ENCODE peak calls at places on chromosomes 3 and 15, in eight cellular contexts. P is uterus, E is IMR-90, I is fibroblast of lung, S is stomach, W is HepG2, F is transverse colon, R is K562. N is an unnamed sample. For H3K4me1, the result is how much of the 10 kb centered on the place peaks cover.

GRCh38 chr3:134496481-134497071 is 10.7 kb downstream of the CEP63 start:
- DNase-seq in R (peak), S (no peak), E (no peak), P (no peak), F (no peak), I (no peak), W (no peak), N (no peak)

GRCh38 chr3:30098656-30099454 is 507.5 kb upstream of the TGFBR2 start:
- DNase-seq in R (no peak), W (peak), F (no peak), E (peak), I (peak), P (no peak), S (no peak), N (no peak)

GRCh38 chr3:61936344-61936937 is 375.1 kb downstream of the PTPRG start:
- DNase-seq in I (peak), R (peak), E (peak), F (peak), S (no peak), P (no peak), W (peak), N (peak)

GRCh38 chr3:28349397-28350000 is 875 bp upstream of the AZI2 start:
- DNase-seq in W (no peak), S (no peak), F (no peak), I (no peak), P (no peak), R (peak), E (peak), N (no peak)

GRCh38 chr3:182046365-182046764 is 334.6 kb downstream of the SOX2 start:
- DNase-seq in S (no peak), E (no peak), W (no peak), R (peak), F (no peak), P (no peak), I (no peak), N (no peak)

GRCh38 chr3:39065197-39065596 is 13.4 kb downstream of the WDR48 start:
- DNase-seq in P (no peak), W (peak), E (peak), R (peak), S (no peak), I (peak), F (peak), N (peak)

GRCh38 chr3:171315919-171316318 is 144.3 kb downstream of the TNIK start:
- DNase-seq in I (no peak), E (no peak), F (no peak), S (no peak), W (no peak), P (no peak), R (no peak), N (no peak)

GRCh38 chr3:183533410-183534132 is 21.9 kb downstream of the KLHL6 start:
- DNase-seq in W (no peak), S (no peak), R (peak), E (no peak), F (peak), P (no peak), I (no peak), N (no peak)

GRCh38 chr3:76586471-76586870 is 453.4 kb upstream of the ROBO2 start:
- DNase-seq in P (no peak), W (no peak), I (no peak), E (no peak), R (no peak), S (no peak), F (no peak), N (no peak)

GRCh38 chr3:100106531-100107155 is 7.7 kb downstream of the FILIP1L start:
- DNase-seq in R (no peak), F (no peak), P (no peak), E (peak), I (peak), W (no peak), S (no peak), N (no peak)

GRCh38 chr3:41297750-41298149 is 98.4 kb downstream of the CTNNB1 start:
- DNase-seq in R (no peak), E (no peak), W (no peak), S (no peak), F (no peak), I (no peak), P (no peak), N (no peak)

GRCh38 chr3:186083746-186084145 is 25.1 kb downstream of the ETV5 start:
- DNase-seq in P (no peak), I (no peak), E (peak), W (no peak), R (no peak), S (no peak), F (no peak), N (no peak)

GRCh38 chr3:51508255-51508654 is 8.4 kb upstream of the DCAF1 start:
- DNase-seq in S (no peak), P (no peak), I (no peak), F (no peak), W (no peak), E (no peak), R (no peak), N (no peak)

GRCh38 chr15:40103124-40103858 is 5.4 kb downstream of the BMF start:
- DNase-seq in W (no peak), I (peak), E (peak), P (peak), F (peak), R (no peak), S (peak), N (no peak)

GRCh38 chr15:76930831-76931396 is 635 bp upstream of the RCN2 start:
- DNase-seq in W (no peak), S (no peak), P (no peak), F (no peak), E (no peak), I (peak), R (no peak), N (no peak)

GRCh38 chr3:27484002-27484844 is at the start of gene SLC4A7:
- DNase-seq in P (peak), R (peak), W (peak), E (peak), S (peak), F (peak), I (peak), N (peak)

GRCh38 chr3:13500133-13500885 is 20.2 kb downstream of the HDAC11 start:
- DNase-seq in E (no peak), P (no peak), S (no peak), R (peak), F (no peak), I (no peak), W (no peak), N (peak)

GRCh38 chr3:171317133-171317532 is 143.1 kb downstream of the TNIK start:
- DNase-seq in E (no peak), P (no peak), W (no peak), R (peak), S (no peak), I (no peak), F (no peak), N (no peak)

GRCh38 chr3:132874701-132875100 is 152.5 kb upstream of the NPHP3 start:
- DNase-seq in F (no peak), R (no peak), W (no peak), E (no peak), P (no peak), I (no peak), S (no peak), N (no peak)

GRCh38 chr15:37765809-37766208 is 168.6 kb upstream of the TMCO5A start:
- DNase-seq in I (peak), F (peak), S (no peak), W (no peak), E (peak), P (no peak), R (no peak), N (no peak)

GRCh38 chr3:153219147-153219546 is 57.1 kb downstream of the RAP2B start:
- DNase-seq in E (peak), S (no peak), F (no peak), R (no peak), W (no peak), P (no peak), I (no peak), N (no peak)

GRCh38 chr3:71048948-71049347 is 534.6 kb downstream of the FOXP1 start:
- DNase-seq in S (peak), P (no peak), W (peak), I (no peak), R (no peak), F (peak), E (no peak), N (no peak)

GRCh38 chr3:71050521-71051258 is 532.8 kb downstream of the FOXP1 start:
- DNase-seq in I (peak), R (peak), S (no peak), E (peak), F (no peak), W (peak), P (no peak), N (peak)

GRCh38 chr3:71051259-71051595 is 532.3 kb downstream of the FOXP1 start:
- DNase-seq in S (no peak), F (no peak), I (no peak), R (no peak), W (no peak), P (no peak), E (no peak), N (no peak)

GRCh38 chr3:71051893-71052687 is 531.4 kb downstream of the FOXP1 start:
- DNase-seq in F (no peak), W (no peak), P (no peak), E (peak), I (peak), R (no peak), S (no peak), N (peak)

DNA sequence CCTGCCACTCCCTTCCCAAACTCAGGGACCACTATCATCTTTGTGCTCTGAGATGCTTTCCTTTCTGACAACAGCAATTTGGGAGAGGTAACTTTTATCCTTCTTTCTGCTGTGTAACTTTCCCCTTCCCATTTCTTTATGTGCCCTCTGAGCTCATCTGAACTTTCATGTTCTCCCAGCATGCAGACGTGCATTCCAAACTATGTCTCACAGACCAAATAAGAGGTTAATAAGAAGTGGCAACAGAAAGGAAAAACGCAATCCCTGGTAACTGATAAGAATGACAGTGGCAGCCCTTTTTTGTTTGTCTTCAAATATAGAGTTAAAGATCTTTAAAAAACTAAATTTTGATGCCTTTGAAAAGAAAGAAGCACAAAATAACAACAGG is 533.4 kb downstream of the FOXP1 start:
- DNase-seq in R (no peak), W (peak), F (no peak), I (peak), E (peak), P (no peak), S (no peak), N (no peak)
- H3K4me1 ChIP-seq in R (under half), W (half or more), F (half or more), I (under half), E (under half), P (under half), S (half or more), N (half or more)

GRCh38 chr15:41838400-41838897 is at the start of gene PLA2G4B:
- DNase-seq in P (no peak), W (no peak), F (peak), I (no peak), S (peak), R (no peak), E (no peak), N (no peak)

GRCh38 chr15:41840673-41841072 is 2.0 kb downstream of the PLA2G4B start:
- DNase-seq in E (no peak), W (no peak), I (no peak), F (no peak), R (no peak), P (no peak), S (no peak), N (no peak)

GRCh38 chr15:41841131-41841530 is 2.5 kb downstream of the PLA2G4B start:
- DNase-seq in F (no peak), E (no peak), R (no peak), S (no peak), W (no peak), I (no peak), P (no peak), N (no peak)

GRCh38 chr15:41842229-41842628 is 3.6 kb downstream of the PLA2G4B start:
- DNase-seq in S (no peak), F (no peak), E (no peak), P (no peak), I (no peak), W (no peak), R (no peak), N (no peak)

DNA sequence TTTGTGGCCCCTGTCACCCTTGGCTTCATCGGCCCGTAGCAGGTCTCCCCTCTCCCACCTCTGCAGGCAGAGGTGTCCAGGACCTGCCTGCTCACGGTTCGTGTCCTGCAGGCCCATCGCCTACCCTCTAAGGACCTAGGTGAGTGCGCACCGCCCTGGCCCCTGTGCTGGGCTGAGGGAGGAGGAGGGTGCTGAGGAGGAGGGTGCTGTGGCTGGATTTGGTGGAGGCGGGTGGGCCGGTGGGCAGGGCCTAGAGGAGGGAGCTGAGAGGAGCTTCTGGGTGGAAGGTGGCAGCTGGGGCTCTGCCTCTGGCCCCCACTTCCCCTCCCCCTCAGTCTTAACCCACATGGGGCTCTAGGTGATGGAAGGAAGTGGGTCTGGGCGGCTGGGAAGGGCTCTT is 1.4 kb downstream of the PLA2G4B start:
- DNase-seq in W (no peak), E (no peak), I (no peak), F (no peak), R (no peak), S (no peak), P (no peak), N (no peak)
- H3K4me1 ChIP-seq in W (under half), E (under half), I (under half), F (under half), R (under half), S (under half), P (under half), N (under half)

GRCh38 chr3:46990573-46991374 is 11.3 kb downstream of the NBEAL2 start:
- DNase-seq in W (no peak), R (no peak), P (no peak), S (no peak), E (no peak), F (peak), I (no peak), N (peak)

GRCh38 chr3:46986782-46987484 is 7.5 kb downstream of the NBEAL2 start:
- DNase-seq in S (no peak), W (no peak), P (no peak), F (no peak), I (no peak), R (peak), E (no peak), N (no peak)

GRCh38 chr3:46989146-46989810 is 9.8 kb downstream of the NBEAL2 start:
- DNase-seq in E (no peak), I (no peak), P (no peak), S (no peak), F (no peak), R (peak), W (no peak), N (no peak)

GRCh38 chr3:46987485-46988401 is 8.3 kb downstream of the NBEAL2 start:
- DNase-seq in S (peak), W (no peak), I (no peak), R (peak), F (peak), E (no peak), P (peak), N (peak)

DNA sequence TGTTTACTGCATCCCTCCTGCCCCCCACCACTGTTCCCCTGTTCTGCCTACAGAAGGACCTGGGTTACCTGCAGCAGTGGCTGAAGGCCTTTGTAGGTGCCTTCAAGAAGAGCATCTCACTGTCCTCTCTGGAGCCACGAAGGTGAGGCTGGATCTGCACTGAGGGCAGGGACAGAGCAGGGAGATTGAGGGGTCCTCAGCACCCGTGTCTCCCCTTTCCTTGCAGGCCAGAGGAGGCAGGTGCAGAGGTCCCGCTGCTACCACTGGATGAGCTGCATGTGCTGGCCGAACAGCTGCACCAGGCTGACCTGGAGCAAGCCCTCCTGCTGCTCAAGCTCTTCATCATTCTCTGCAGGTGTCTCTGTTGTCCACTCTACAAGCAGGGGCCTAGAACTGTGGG is 9.2 kb downstream of the NBEAL2 start:
- DNase-seq in F (no peak), E (no peak), P (no peak), I (no peak), W (no peak), R (no peak), S (no peak), N (no peak)
- H3K4me1 ChIP-seq in F (under half), E (under half), P (under half), I (under half), W (under half), R (half or more), S (under half), N (half or more)

GRCh38 chr3:136904746-136905145 is 42.7 kb downstream of the NCK1 start:
- DNase-seq in W (no peak), F (no peak), P (no peak), E (no peak), S (no peak), R (no peak), I (no peak), N (no peak)
- H3K4me1 ChIP-seq in W (under half), F (under half), P (under half), E (under half), S (under half), R (under half), I (under half), N (half or more)

DNA sequence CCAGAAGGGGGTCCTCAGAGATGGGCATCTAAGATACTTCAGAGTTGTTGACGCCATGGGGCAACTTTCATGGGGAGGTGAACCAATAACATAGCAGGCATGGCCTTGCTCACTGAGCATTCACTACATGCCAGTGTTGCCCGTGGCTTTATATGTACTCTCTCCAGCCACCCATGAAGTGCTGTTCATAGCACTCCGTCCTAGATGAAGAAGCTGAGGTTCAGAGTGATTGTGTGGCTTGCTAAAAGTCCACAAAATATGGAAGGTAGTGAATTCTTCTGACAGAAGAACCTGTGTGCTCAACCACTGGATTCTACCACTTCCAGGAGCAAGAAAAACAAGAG is 9.8 kb upstream of the SEMA4B start:
- DNase-seq in P (no peak), W (no peak), E (no peak), S (no peak), I (no peak), F (no peak), R (no peak), N (no peak)
- H3K4me1 ChIP-seq in P (under half), W (under half), E (under half), S (under half), I (under half), F (under half), R (under half), N (half or more)

GRCh38 chr3:14534379-14535191 is 5.6 kb downstream of the GRIP2 start:
- DNase-seq in P (no peak), W (no peak), I (no peak), E (no peak), S (no peak), F (no peak), R (no peak), N (no peak)

GRCh38 chr3:14531856-14532395 is 8.2 kb downstream of the GRIP2 start:
- DNase-seq in R (no peak), W (no peak), P (no peak), E (no peak), I (no peak), S (no peak), F (no peak), N (no peak)

GRCh38 chr3:14532691-14533456 is 7.3 kb downstream of the GRIP2 start:
- DNase-seq in R (peak), I (no peak), P (no peak), S (peak), F (peak), W (peak), E (no peak), N (peak)

GRCh38 chr3:14535616-14536015 is 4.5 kb downstream of the GRIP2 start:
- DNase-seq in R (no peak), S (no peak), W (no peak), P (no peak), E (no peak), I (no peak), F (no peak), N (no peak)

DNA sequence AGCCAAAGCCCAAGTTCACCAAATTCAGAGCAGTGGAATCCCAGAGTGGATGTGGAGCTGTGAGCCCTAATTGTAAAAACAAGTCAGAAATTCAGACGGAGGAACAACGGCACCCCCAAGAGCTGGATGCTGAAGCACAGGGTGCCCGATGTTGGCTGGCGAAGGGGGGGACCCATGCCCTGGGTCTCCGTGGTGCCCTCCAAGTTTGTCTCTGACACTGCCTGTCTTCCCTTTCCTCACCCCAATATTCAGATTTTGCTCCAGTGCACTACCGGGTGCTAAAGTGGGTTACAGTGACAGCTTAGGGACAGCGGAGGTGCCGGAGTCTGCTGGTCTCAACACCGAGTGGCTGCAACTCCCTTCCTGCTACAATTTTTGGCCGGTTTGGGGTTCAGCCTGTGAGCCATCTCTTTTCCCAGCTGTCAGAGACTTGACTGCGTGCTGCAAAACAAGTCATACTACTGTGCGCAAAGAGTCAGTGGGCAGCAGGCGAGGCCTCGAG is 6.6 kb downstream of the GRIP2 start:
- DNase-seq in E (no peak), S (no peak), I (no peak), P (no peak), W (no peak), R (no peak), F (no peak), N (no peak)
- H3K4me1 ChIP-seq in E (under half), S (under half), I (under half), P (under half), W (under half), R (under half), F (under half), N (under half)

GRCh38 chr3:23659274-23659673 is 146.5 kb upstream of the UBE2E1 start:
- DNase-seq in S (no peak), R (no peak), W (no peak), I (no peak), P (no peak), F (no peak), E (no peak), N (no peak)
- H3K4me1 ChIP-seq in S (under half), R (under half), W (under half), I (under half), P (under half), F (under half), E (under half), N (under half)

GRCh38 chr3:31861839-31862238 is 119.2 kb downstream of the OSBPL10 start:
- DNase-seq in S (no peak), R (no peak), E (no peak), P (no peak), F (no peak), I (no peak), W (no peak), N (no peak)
- H3K4me1 ChIP-seq in S (under half), R (under half), E (under half), P (under half), F (under half), I (under half), W (under half), N (half or more)